ENCODE peak calls at places on chromosomes 3 and 15, in eight cellular contexts. Z is ovary, X is suprapubic skin, V is stomach, I is tibial nerve, H is upper lobe of left lung, N is K562, A is GM12878. T is an unnamed sample.

GRCh38 chr15:71448688-71449114 is 333.4 kb downstream of the THSD4 start:
- DNase-seq in A (no peak), Z (peak; percentile 16), N (peak; percentile 26), I (peak; percentile 90), H (no peak), V (peak; percentile 60), X (no peak), T (no peak)

GRCh38 chr3:37766797-37767776 is 94.6 kb upstream of the CTDSPL start:
- DNase-seq in N (no peak), X (no peak), A (no peak), H (no peak), Z (no peak), V (no peak), I (no peak), T (no peak)

GRCh38 chr3:81308296-81308695 is 453.1 kb downstream of the GBE1 start:
- DNase-seq in A (no peak), I (no peak), Z (no peak), H (no peak), V (no peak), X (no peak), N (no peak), T (no peak)

GRCh38 chr15:90816401-90817116 is 51.8 kb upstream of the FURIN start:
- DNase-seq in A (no peak), Z (no peak), X (no peak), H (no peak), N (no peak), I (no peak), V (peak; percentile 23), T (peak; percentile 48)

GRCh38 chr3:115071611-115072010 is 75.5 kb downstream of the ZBTB20 start:
- DNase-seq in X (no peak), Z (no peak), A (no peak), I (no peak), V (no peak), H (no peak), N (no peak), T (no peak)

GRCh38 chr15:28913171-28913765 is 27.5 kb downstream of the APBA2 start:
- DNase-seq in H (no peak), V (no peak), I (no peak), N (no peak), X (peak; percentile 70), A (no peak), Z (no peak), T (peak; percentile 58)

GRCh38 chr3:187811580-187812250 is 66.4 kb upstream of the BCL6 start:
- DNase-seq in Z (no peak), N (no peak), X (no peak), V (no peak), A (no peak), H (no peak), I (no peak), T (no peak)

GRCh38 chr15:65318870-65319356 is 14.4 kb downstream of the RNU5B-1 start:
- DNase-seq in N (peak; percentile 90), I (peak; percentile 76), A (no peak), H (no peak), X (no peak), V (peak; percentile 83), Z (peak; percentile 71), T (peak; percentile 89)

GRCh38 chr15:40235201-40235890 is 3.5 kb upstream of the PAK6 start:
- DNase-seq in Z (no peak), V (no peak), H (no peak), A (no peak), X (no peak), N (peak; percentile 48), I (no peak), T (no peak)

GRCh38 chr15:48352474-48353072 is 21.3 kb downstream of the DUT start:
- DNase-seq in H (no peak), A (no peak), V (peak; percentile 64), Z (peak; percentile 44), N (peak; percentile 61), X (no peak), I (peak; percentile 66), T (peak; percentile 69)

GRCh38 chr15:38038659-38039442 is 104.4 kb downstream of the TMCO5A start:
- DNase-seq in H (no peak), X (no peak), I (no peak), N (no peak), Z (no peak), V (no peak), A (no peak), T (no peak)

GRCh38 chr3:38297947-38298711 is 16.0 kb downstream of the SLC22A14 start:
- DNase-seq in H (no peak), V (no peak), X (no peak), A (peak; percentile 5), N (no peak), I (no peak), Z (no peak), T (no peak)

GRCh38 chr3:149641011-149641728 is 16.7 kb downstream of the WWTR1 start:
- DNase-seq in A (no peak), X (no peak), H (no peak), I (no peak), V (no peak), N (no peak), Z (no peak), T (no peak)

GRCh38 chr15:74336061-74337005 is 31.1 kb downstream of the CYP11A1 start:
- DNase-seq in V (no peak), N (no peak), H (peak; percentile 26), I (no peak), A (no peak), X (no peak), Z (no peak), T (peak; percentile 39)

GRCh38 chr15:39556461-39556860 is 24.4 kb upstream of the THBS1 start:
- DNase-seq in A (no peak), V (no peak), H (no peak), N (no peak), X (no peak), Z (no peak), I (no peak), T (no peak)

GRCh38 chr15:88467935-88468528 is 524 bp downstream of the MRPS11 start:
- DNase-seq in V (no peak), N (peak; percentile 27), X (no peak), H (no peak), I (no peak), Z (no peak), A (no peak), T (no peak)

GRCh38 chr15:37007301-37007700 is 93.0 kb downstream of the MEIS2 start:
- DNase-seq in I (no peak), V (no peak), N (no peak), A (no peak), H (no peak), X (no peak), Z (no peak), T (no peak)

GRCh38 chr3:112464264-112464663 is 35.0 kb downstream of the BTLA start:
- DNase-seq in X (no peak), V (no peak), I (no peak), H (no peak), A (peak; percentile 67), Z (no peak), N (no peak), T (no peak)

GRCh38 chr3:45513041-45513440 is 81.5 kb upstream of the LIMD1 start:
- DNase-seq in A (no peak), V (no peak), I (no peak), N (no peak), X (no peak), H (no peak), Z (no peak), T (no peak)

GRCh38 chr3:60048447-60048848 is 998.6 kb upstream of the CFAP20DC start:
- DNase-seq in X (no peak), N (no peak), V (no peak), Z (no peak), I (no peak), H (no peak), A (no peak), T (no peak)

GRCh38 chr15:75640483-75641175 is 605 bp upstream of the IMP3 start:
- DNase-seq in I (no peak), X (no peak), H (peak; percentile 86), A (peak; percentile 52), N (no peak), Z (no peak), V (no peak), T (no peak)

GRCh38 chr3:124268355-124268754 is 276.4 kb upstream of the ROPN1 start:
- DNase-seq in I (no peak), X (no peak), N (no peak), V (no peak), A (no peak), H (no peak), Z (no peak), T (no peak)
- TF ChIP-seq POLR2A in I (no peak), X (no peak), N (no peak), V (no peak), A (no peak), H (no peak), Z (no peak), T (no peak)

GRCh38 chr3:58693929-58694850 is 27.6 kb upstream of the FAM3D start:
- DNase-seq in Z (no peak), I (no peak), H (no peak), X (no peak), A (peak; percentile 55), N (no peak), V (no peak), T (no peak)

GRCh38 chr3:58692484-58692883 is 25.9 kb upstream of the FAM3D start:
- DNase-seq in X (no peak), H (no peak), Z (no peak), I (no peak), V (no peak), N (no peak), A (no peak), T (no peak)

GRCh38 chr3:58690490-58690889 is 23.9 kb upstream of the FAM3D start:
- DNase-seq in I (no peak), V (no peak), H (no peak), A (no peak), Z (no peak), X (no peak), N (no peak), T (no peak)

GRCh38 chr3:58688563-58688962 is 22.0 kb upstream of the FAM3D start:
- DNase-seq in V (no peak), I (no peak), Z (no peak), X (no peak), N (no peak), A (no peak), H (no peak), T (no peak)

GRCh38 chr3:58691997-58692396 is 25.4 kb upstream of the FAM3D start:
- DNase-seq in V (no peak), X (no peak), H (no peak), N (no peak), I (no peak), Z (no peak), A (no peak), T (no peak)
- H3K9me3 ChIP-seq in V (peaks cover 17% of the 10 kb centered on the region), X (peaks cover 5% of the 10 kb centered on the region), H (peaks cover 7% of the 10 kb centered on the region), N (no peaks in the 10 kb centered on the region), I (peaks cover 16% of the 10 kb centered on the region), Z (no peaks in the 10 kb centered on the region), A (peaks cover 4% of the 10 kb centered on the region), T (no peaks in the 10 kb centered on the region)

GRCh38 chr15:83571820-83572707 is 81.9 kb upstream of the ADAMTSL3 start:
- DNase-seq in X (no peak), Z (no peak), I (no peak), H (no peak), A (no peak), N (no peak), V (no peak), T (no peak)
- TF ChIP-seq EP300 in X (no peak), Z (no peak), I (no peak), H (no peak), A (no peak), N (no peak), V (no peak), T (no peak)

DNA sequence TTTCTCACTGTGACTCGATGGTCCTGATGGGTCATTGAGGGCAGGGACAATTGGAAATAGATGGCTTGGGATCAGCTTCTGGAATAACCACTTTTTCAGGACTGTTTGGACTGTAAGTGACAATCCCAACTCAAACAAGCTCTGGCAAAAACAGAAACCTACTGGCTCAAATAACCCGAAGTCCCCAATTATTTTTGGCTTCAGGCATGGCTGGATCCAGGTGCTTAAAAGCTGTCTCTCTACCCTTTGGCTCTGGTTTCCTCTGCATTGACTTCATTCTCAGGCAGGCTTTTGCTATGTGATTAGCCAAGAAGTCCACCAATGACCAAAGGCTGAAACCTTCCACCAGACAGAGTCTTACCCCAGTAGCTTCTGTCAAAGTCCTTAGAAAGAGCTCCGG is 92.9 kb upstream of the PRR23E start:
- DNase-seq in X (no peak), Z (no peak), N (no peak), A (no peak), H (no peak), V (no peak), I (no peak), T (no peak)
- TF ChIP-seq POLR2A in X (no peak), Z (no peak), N (no peak), A (no peak), H (no peak), V (no peak), I (no peak), T (no peak)